ENCODE peak calls at places on chromosomes 5 and 9, in ten cellular contexts. W is AG08395; N is HCEC 1CT; U is substantia nigra; H is anterior cingulate cortex; Z is RPMI8226; K is central memory CD4-positive, alpha-beta T cell; J is endothelial cell; X is cardiac septum; R is Daoy. I is an unnamed sample.

GRCh38 chr5:42791151-42791550 is 20.5 kb downstream of the SELENOP start:
- DNase-seq in W (no peak), K (no peak), R (no peak), J (no peak), U (no peak), N (no peak), Z (no peak), H (no peak), X (no peak), I (no peak)

GRCh38 chr9:129584136-129584535 is 36.8 kb downstream of the C9orf50 start:
- DNase-seq in U (peak; percentile 32), J (peak; percentile 49), X (peak; percentile 82), Z (peak; percentile 82), N (peak; percentile 64), W (peak; percentile 90), H (peak; percentile 28), K (peak; percentile 57), R (peak; percentile 65), I (no peak)

GRCh38 chr9:128917151-128917849 is 3.5 kb upstream of the PHYHD1 start:
- DNase-seq in J (no peak), Z (no peak), X (no peak), H (peak; percentile 75), W (peak; percentile 86), K (no peak), R (no peak), N (peak; percentile 39), U (peak; percentile 59), I (no peak)

GRCh38 chr5:126137771-126138474 is 285.3 kb upstream of the GRAMD2B start:
- DNase-seq in U (no peak), W (no peak), J (no peak), H (no peak), Z (no peak), K (no peak), N (no peak), X (no peak), R (no peak), I (peak; percentile 12)

GRCh38 chr5:147860641-147861025 is 17.9 kb upstream of the SCGB3A2 start:
- DNase-seq in W (no peak), U (no peak), X (no peak), K (no peak), N (no peak), Z (no peak), H (no peak), J (no peak), R (no peak), I (no peak)

GRCh38 chr5:112142769-112143270 is 276.3 kb downstream of the EPB41L4A start:
- DNase-seq in N (peak; percentile 23), X (no peak), Z (peak; percentile 53), U (no peak), J (no peak), R (peak; percentile 77), K (no peak), H (no peak), W (peak; percentile 8), I (no peak)

GRCh38 chr5:156498226-156498965 is 171.4 kb downstream of the SGCD start:
- DNase-seq in H (no peak), J (no peak), X (no peak), Z (no peak), U (no peak), R (no peak), W (no peak), N (no peak), K (no peak), I (no peak)

GRCh38 chr9:2116073-2116472 is 100.9 kb downstream of the SMARCA2 start:
- DNase-seq in J (peak; percentile 40), U (no peak), X (no peak), Z (peak; percentile 7), H (no peak), W (peak; percentile 19), K (no peak), N (peak; percentile 34), R (peak; percentile 21), I (no peak)

GRCh38 chr9:136011703-136012496 is 50.7 kb upstream of the UBAC1 start:
- DNase-seq in X (peak; percentile 93), W (peak; percentile 65), N (no peak), R (no peak), K (no peak), U (peak; percentile 65), H (peak; percentile 25), Z (peak; percentile 79), J (no peak), I (no peak)

GRCh38 chr9:128027705-128028104 is 39.4 kb downstream of the NAIF1 start:
- DNase-seq in X (no peak), J (no peak), N (no peak), Z (no peak), R (no peak), H (no peak), U (no peak), W (no peak), K (no peak), I (no peak)